ENCODE peak calls at places on chromosomes 7 and 10, in eight cellular contexts. N is cardiac muscle cell, W is spleen, C is foreskin fibroblast, V is body of pancreas, E is HFFc6, O is BE2C, P is cardiac fibroblast. S is an unnamed sample.

GRCh38 chr7:133850497-133851070 is 276.6 kb upstream of the LRGUK start:
- DNase-seq in N (no peak), W (no peak), C (no peak), V (no peak), E (no peak), O (no peak), P (peak), S (no peak)

GRCh38 chr10:103739039-103739764 is 116.2 kb downstream of the SH3PXD2A start:
- DNase-seq in N (no peak), W (no peak), C (peak), V (no peak), E (peak), O (no peak), P (peak), S (no peak)

GRCh38 chr7:106462365-106462859 is 177.6 kb upstream of the NAMPT start:
- DNase-seq in N (peak), W (no peak), C (no peak), V (no peak), E (no peak), O (no peak), P (peak), S (peak)

GRCh38 chr10:48453451-48454301 is 147.2 kb downstream of the MAPK8 start:
- DNase-seq in N (no peak), W (peak), C (no peak), V (peak), E (no peak), O (peak), P (no peak), S (peak)

GRCh38 chr10:14530465-14530864 is 199.7 kb upstream of the FRMD4A start:
- DNase-seq in N (no peak), W (no peak), C (no peak), V (no peak), E (peak), O (no peak), P (no peak), S (no peak)

GRCh38 chr7:32564542-32564941 is 69.3 kb downstream of the AVL9 start:
- DNase-seq in N (peak), W (no peak), C (no peak), V (no peak), E (no peak), O (peak), P (peak), S (no peak)

GRCh38 chr10:65342226-65342625 is 1583.6 kb upstream of the LRRTM3 start:
- DNase-seq in N (no peak), W (no peak), C (no peak), V (peak), E (no peak), O (no peak), P (no peak), S (no peak)

GRCh38 chr10:92695679-92696605 is 6.2 kb downstream of the HHEX start:
- DNase-seq in N (peak), W (peak), C (peak), V (peak), E (peak), O (no peak), P (peak), S (peak)

GRCh38 chr7:94507462-94507861 is 2.1 kb upstream of the CASD1 start:
- DNase-seq in N (no peak), W (no peak), C (no peak), V (no peak), E (no peak), O (no peak), P (no peak), S (no peak)

GRCh38 chr7:76108540-76109233 is 60.8 kb downstream of the MDH2 start:
- DNase-seq in N (no peak), W (no peak), C (no peak), V (peak), E (no peak), O (no peak), P (peak), S (no peak)

GRCh38 chr10:33137356-33138007 is 179.5 kb upstream of the ITGB1 start:
- DNase-seq in N (no peak), W (no peak), C (no peak), V (no peak), E (no peak), O (no peak), P (no peak), S (no peak)

GRCh38 chr7:28815369-28815927 is 142.7 kb downstream of the TRIL start:
- DNase-seq in N (no peak), W (no peak), C (no peak), V (no peak), E (no peak), O (no peak), P (no peak), S (no peak)

GRCh38 chr7:129188372-129188891 is at the start of gene SMO:
- DNase-seq in N (peak), W (peak), C (no peak), V (peak), E (no peak), O (peak), P (peak), S (peak)

GRCh38 chr10:128480601-128481000 is 354.4 kb upstream of the MKI67 start:
- DNase-seq in N (no peak), W (peak), C (no peak), V (no peak), E (no peak), O (no peak), P (no peak), S (no peak)

GRCh38 chr10:44962870-44963738 is 3.5 kb downstream of the RASSF4 start:
- DNase-seq in N (peak), W (peak), C (no peak), V (no peak), E (no peak), O (no peak), P (no peak), S (no peak)

GRCh38 chr7:17147409-17147808 is 151.0 kb upstream of the AHR start:
- DNase-seq in N (no peak), W (no peak), C (no peak), V (no peak), E (peak), O (no peak), P (no peak), S (no peak)

GRCh38 chr10:130963052-130963393 is 348.5 kb downstream of the TCERG1L start:
- DNase-seq in N (no peak), W (no peak), C (no peak), V (no peak), E (no peak), O (no peak), P (no peak), S (no peak)

GRCh38 chr10:35998036-35998435 is 355.9 kb upstream of the FZD8 start:
- DNase-seq in N (no peak), W (no peak), C (no peak), V (no peak), E (no peak), O (no peak), P (no peak), S (no peak)

GRCh38 chr10:24465124-24465874 is 256.4 kb downstream of the KIAA1217 start:
- DNase-seq in N (peak), W (no peak), C (no peak), V (peak), E (peak), O (no peak), P (peak), S (no peak)

GRCh38 chr10:625335-625699 is 64.2 kb downstream of the DIP2C start:
- DNase-seq in N (peak), W (peak), C (no peak), V (peak), E (no peak), O (no peak), P (no peak), S (no peak)

GRCh38 chr10:112883853-112884502 is 66.1 kb upstream of the TCF7L2 start:
- DNase-seq in N (no peak), W (no peak), C (no peak), V (no peak), E (no peak), O (no peak), P (no peak), S (no peak)

GRCh38 chr7:131692131-131692960 is 135.9 kb upstream of the PODXL start:
- DNase-seq in N (peak), W (no peak), C (peak), V (peak), E (no peak), O (peak), P (peak), S (peak)

GRCh38 chr10:77332256-77332655 is 305.4 kb downstream of the KCNMA1 start:
- DNase-seq in N (no peak), W (no peak), C (no peak), V (peak), E (no peak), O (peak), P (no peak), S (no peak)

GRCh38 chr7:106679153-106679931 is 18.4 kb upstream of the CCDC71L start:
- DNase-seq in N (peak), W (no peak), C (peak), V (no peak), E (peak), O (no peak), P (peak), S (peak)

GRCh38 chr7:105196473-105196872 is 182.5 kb downstream of the KMT2E start:
- DNase-seq in N (no peak), W (no peak), C (no peak), V (no peak), E (no peak), O (no peak), P (no peak), S (no peak)

GRCh38 chr7:105199372-105199771 is 185.4 kb downstream of the KMT2E start:
- DNase-seq in N (no peak), W (no peak), C (no peak), V (no peak), E (no peak), O (no peak), P (no peak), S (no peak)

GRCh38 chr7:105191329-105191728 is 177.3 kb downstream of the KMT2E start:
- DNase-seq in N (no peak), W (no peak), C (no peak), V (no peak), E (no peak), O (no peak), P (no peak), S (no peak)

GRCh38 chr7:105198223-105198622 is 184.2 kb downstream of the KMT2E start:
- DNase-seq in N (peak), W (no peak), C (peak), V (no peak), E (peak), O (peak), P (peak), S (no peak)

GRCh38 chr7:105195891-105196290 is 181.9 kb downstream of the KMT2E start:
- DNase-seq in N (no peak), W (no peak), C (no peak), V (no peak), E (no peak), O (no peak), P (no peak), S (no peak)
- TF ChIP-seq CTCF in N (no peak), W (no peak), C (no peak), V (no peak), E (no peak), O (no peak), P (no peak), S (no peak)

DNA sequence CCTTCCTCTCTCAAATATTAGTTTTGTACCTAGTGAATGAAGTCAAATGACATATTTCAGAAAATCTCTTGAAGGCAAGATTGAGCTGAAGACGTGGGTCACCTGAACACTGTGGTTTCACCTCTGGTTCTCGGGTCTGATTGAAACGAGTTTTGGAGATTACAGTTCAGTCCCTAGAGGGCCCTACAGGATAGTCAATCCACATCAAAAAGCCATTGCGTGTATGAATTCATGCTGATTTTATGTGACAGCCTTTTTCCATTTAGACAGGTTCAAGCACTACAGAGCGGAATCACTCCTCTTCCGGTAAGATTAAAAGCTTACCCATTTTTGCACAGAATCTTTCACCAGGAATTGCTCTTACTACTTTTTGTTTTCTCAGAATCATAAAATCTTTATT is 62.2 kb downstream of the VIM start:
- DNase-seq in N (no peak), W (no peak), C (no peak), V (no peak), E (no peak), O (no peak), P (peak), S (no peak)
- TF ChIP-seq CTCF in N (no peak), W (no peak), C (peak), V (peak), E (peak), O (peak), P (no peak), S (no peak)

GRCh38 chr7:142337406-142338001 is 79.6 kb upstream of the PRSS58 start:
- DNase-seq in N (no peak), W (no peak), C (no peak), V (no peak), E (no peak), O (no peak), P (no peak), S (no peak)

GRCh38 chr7:142334806-142335205 is 76.9 kb upstream of the PRSS58 start:
- DNase-seq in N (no peak), W (no peak), C (no peak), V (no peak), E (no peak), O (no peak), P (no peak), S (no peak)

GRCh38 chr7:142334236-142334635 is 76.4 kb upstream of the PRSS58 start:
- DNase-seq in N (no peak), W (no peak), C (no peak), V (no peak), E (no peak), O (no peak), P (no peak), S (no peak)

GRCh38 chr7:142338633-142339501 is 81.0 kb upstream of the PRSS58 start:
- DNase-seq in N (peak), W (no peak), C (no peak), V (no peak), E (peak), O (no peak), P (peak), S (no peak)
- TF ChIP-seq CTCF in N (peak), W (no peak), C (no peak), V (no peak), E (peak), O (peak), P (peak), S (no peak)

DNA sequence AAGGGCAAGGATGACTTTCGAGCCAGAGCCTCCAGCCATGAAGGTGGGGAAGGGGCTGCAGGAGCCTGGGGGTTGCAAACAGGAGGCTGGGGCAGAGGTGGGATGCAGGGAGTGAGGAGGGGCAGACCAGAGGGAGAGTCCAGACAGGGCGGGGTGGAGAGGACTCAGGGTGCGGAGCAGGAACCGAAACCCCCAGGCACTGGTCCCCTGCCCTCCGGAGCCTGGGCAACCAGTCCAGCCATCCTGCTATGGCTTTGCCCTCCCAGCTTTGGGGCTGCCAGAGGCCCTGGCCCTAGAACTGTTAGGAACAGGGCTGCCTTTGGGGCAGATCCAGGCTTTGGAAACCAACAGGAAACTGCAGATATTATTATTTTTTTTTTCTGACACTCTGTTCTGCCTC is 24.2 kb downstream of the GHRHR start:
- DNase-seq in N (no peak), W (no peak), C (no peak), V (no peak), E (no peak), O (no peak), P (no peak), S (no peak)
- TF ChIP-seq CTCF in N (no peak), W (no peak), C (no peak), V (no peak), E (no peak), O (no peak), P (no peak), S (no peak)

GRCh38 chr10:60732240-60733188 is 45.8 kb upstream of the CDK1 start:
- DNase-seq in N (peak), W (peak), C (no peak), V (peak), E (no peak), O (no peak), P (no peak), S (peak)

GRCh38 chr10:60735244-60735643 is 43.0 kb upstream of the CDK1 start:
- DNase-seq in N (no peak), W (no peak), C (no peak), V (no peak), E (no peak), O (no peak), P (no peak), S (no peak)

GRCh38 chr10:60733826-60734225 is 44.5 kb upstream of the CDK1 start:
- DNase-seq in N (no peak), W (no peak), C (no peak), V (no peak), E (no peak), O (no peak), P (no peak), S (no peak)

GRCh38 chr10:60734226-60734625 is 44.1 kb upstream of the CDK1 start:
- DNase-seq in N (no peak), W (no peak), C (no peak), V (no peak), E (no peak), O (no peak), P (no peak), S (no peak)

DNA sequence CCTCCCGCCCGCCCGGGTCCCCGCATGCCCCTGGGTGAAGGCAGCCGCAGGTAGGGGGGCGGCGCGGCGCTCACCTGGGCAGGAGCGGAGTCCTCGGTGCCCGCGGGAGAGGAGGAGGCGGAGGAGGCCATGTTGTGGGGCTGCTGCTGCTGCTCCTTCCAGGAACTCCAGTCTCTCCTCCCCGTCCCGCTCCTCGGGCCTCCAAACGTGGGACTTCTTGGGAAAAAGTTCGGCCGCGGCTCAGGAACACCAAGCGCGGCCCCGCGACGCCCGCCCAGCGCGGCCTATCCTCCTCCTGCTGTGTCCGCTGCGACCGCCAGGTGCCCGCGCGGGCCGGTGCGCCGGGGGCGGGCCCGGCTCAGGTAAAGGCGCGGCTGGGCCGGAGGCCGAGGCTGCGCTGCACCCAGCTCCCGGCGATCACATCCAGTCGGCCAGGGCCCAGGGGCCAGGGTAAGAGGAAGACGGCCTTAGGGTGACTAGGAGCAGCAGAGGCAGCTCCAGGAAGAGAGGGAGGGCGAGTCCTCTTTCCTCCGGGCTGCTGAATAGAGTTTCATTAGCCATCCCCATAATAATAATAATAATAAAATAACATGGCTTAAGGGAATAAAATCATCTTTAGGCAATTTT is 45.0 kb upstream of the CDK1 start:
- DNase-seq in N (peak), W (peak), C (no peak), V (peak), E (no peak), O (peak), P (no peak), S (peak)
- TF ChIP-seq CTCF in N (no peak), W (peak), C (no peak), V (peak), E (peak), O (no peak), P (no peak), S (no peak)